ENCODE peak calls at places on chromosomes 5 and 9, in ten cellular contexts. E is islet precursor cell; H is stimulated activated effector memory CD8-positive, alpha-beta T cell treated with anti-CD3 and anti-CD28 coated beads, Interleukin-12 subunit alpha, Interleukin-12 subunit beta, amount 100 ng/mL, for 72 hours; O is NCI-H1105 treated with DMSO at 0.1 percent for 48 hours; T is mucosa of gallbladder; N is M059J; Q is activated CD4-positive, alpha-beta T cell treated with anti-CD3 and anti-CD28 coated beads, Interleukin-2, amount 50 U/mL, for 1 hour; R is NCI-H524 treated with DMSO at 0.1 percent for 48 hours; U is T-helper 2 cell; X is HFFc6. W is an unnamed sample.

GRCh38 chr5:32027717-32028321 is 146.3 kb downstream of the GOLPH3 start:
- DNase-seq in R (no peak), H (no peak), E (peak; percentile 89), Q (no peak), N (peak; percentile 98), U (no peak), X (peak; percentile 94), O (no peak), T (peak; percentile 64), W (no peak)

GRCh38 chr9:122374885-122375420 is 4.1 kb downstream of the PTGS1 start:
- DNase-seq in X (peak; percentile 47), H (no peak), T (peak; percentile 75), U (no peak), O (no peak), E (peak; percentile 83), R (no peak), N (peak; percentile 44), Q (no peak), W (no peak)

GRCh38 chr5:173880306-173880985 is 7.7 kb upstream of the CPEB4 start:
- DNase-seq in H (no peak), O (no peak), E (peak; percentile 85), Q (no peak), U (no peak), N (peak; percentile 80), R (no peak), T (no peak), X (peak; percentile 91), W (no peak)

GRCh38 chr5:84384604-84385575 is at the start of gene EDIL3:
- DNase-seq in R (peak; percentile 60), T (no peak), E (peak; percentile 83), O (peak; percentile 40), Q (no peak), H (no peak), X (no peak), N (peak; percentile 65), U (no peak), W (no peak)

GRCh38 chr5:32790411-32790951 is 79.4 kb downstream of the NPR3 start:
- DNase-seq in T (no peak), Q (no peak), E (no peak), R (no peak), O (no peak), X (peak; percentile 78), U (no peak), H (no peak), N (peak; percentile 65), W (no peak)

GRCh38 chr9:131833906-131834305 is 94.0 kb upstream of the RAPGEF1 start:
- DNase-seq in N (peak; percentile 25), X (no peak), U (no peak), H (no peak), R (no peak), Q (no peak), E (peak; percentile 83), O (no peak), T (no peak), W (no peak)

GRCh38 chr9:14372437-14373318 is 58.7 kb upstream of the NFIB start:
- DNase-seq in R (no peak), N (peak; percentile 89), E (peak; percentile 90), T (peak; percentile 63), Q (no peak), H (no peak), U (no peak), O (no peak), X (peak; percentile 18), W (no peak)

GRCh38 chr9:77939149-77939668 is 92.4 kb downstream of the GNAQ start:
- DNase-seq in R (no peak), T (no peak), N (peak; percentile 39), Q (no peak), U (no peak), X (no peak), E (no peak), H (no peak), O (no peak), W (no peak)

GRCh38 chr5:68911840-68912690 is 181.7 kb upstream of the SLC30A5 start:
- DNase-seq in X (peak; percentile 45), T (no peak), U (no peak), O (no peak), N (peak; percentile 55), E (no peak), H (no peak), Q (no peak), R (no peak), W (no peak)

GRCh38 chr9:98861881-98862501 is 54.5 kb downstream of the GALNT12 start:
- DNase-seq in R (no peak), O (no peak), N (peak; percentile 93), E (no peak), T (no peak), U (no peak), H (no peak), X (peak; percentile 95), Q (no peak), W (no peak)

GRCh38 chr9:22228542-22228941 is 218.1 kb upstream of the DMRTA1 start:
- DNase-seq in U (no peak), H (no peak), N (no peak), X (peak; percentile 25), T (no peak), R (no peak), Q (no peak), E (no peak), O (no peak), W (no peak)

GRCh38 chr5:158841918-158842317 is 257.8 kb downstream of the EBF1 start:
- DNase-seq in E (no peak), H (no peak), O (no peak), U (no peak), T (no peak), X (no peak), R (no peak), Q (no peak), N (no peak), W (no peak)

GRCh38 chr5:151721087-151721646 is 34.5 kb upstream of the SPARC start:
- DNase-seq in R (no peak), H (no peak), E (peak; percentile 35), X (no peak), U (no peak), Q (no peak), T (no peak), O (no peak), N (no peak), W (no peak)

GRCh38 chr9:113505963-113506624 is 42.6 kb downstream of the RGS3 start:
- DNase-seq in X (no peak), H (no peak), N (no peak), T (no peak), Q (no peak), R (no peak), O (no peak), E (no peak), U (no peak), W (no peak)

GRCh38 chr9:90815183-90815943 is 13.7 kb downstream of the SYK start:
- DNase-seq in U (no peak), N (peak; percentile 27), X (no peak), E (no peak), H (no peak), T (peak; percentile 29), Q (no peak), O (no peak), R (no peak), W (peak; percentile 43)

GRCh38 chr5:1134478-1134877 is 22.6 kb upstream of the SLC12A7 start:
- DNase-seq in O (no peak), Q (no peak), N (no peak), H (no peak), R (no peak), X (no peak), E (no peak), T (peak; percentile 54), U (no peak), W (no peak)

GRCh38 chr9:78023003-78023741 is 8.4 kb downstream of the GNAQ start:
- DNase-seq in N (peak; percentile 36), U (no peak), E (no peak), X (no peak), Q (no peak), R (no peak), H (no peak), O (no peak), T (peak; percentile 64), W (no peak)